ENCODE peak calls at places on chromosome 10, in ten cellular contexts. J, R, D, C, A, B, P, Q, G and M are unnamed samples.

GRCh38 chr10:63722537-63722936 is 201.3 kb downstream of the REEP3 start:
- DNase-seq in J (peak), R (peak), D (peak), C (no peak), A (peak), B (no peak), P (no peak), Q (no peak), G (no peak), M (no peak)

GRCh38 chr10:104434601-104435000 is 81.0 kb downstream of the CFAP58 start:
- DNase-seq in J (peak), R (no peak), D (no peak), C (no peak), A (no peak), B (no peak), P (no peak), Q (no peak), G (no peak), M (no peak)

GRCh38 chr10:69232252-69232651 is 12.1 kb downstream of the HKDC1 start:
- DNase-seq in J (peak), R (no peak), D (no peak), C (peak), A (peak), B (peak), P (no peak), Q (no peak), G (no peak), M (peak)

GRCh38 chr10:22618081-22618785 is 96.1 kb downstream of the PIP4K2A start:
- DNase-seq in J (peak), R (no peak), D (no peak), C (peak), A (no peak), B (peak), P (no peak), Q (peak), G (no peak), M (peak)

GRCh38 chr10:4198216-4198615 is 413.2 kb upstream of the KLF6 start:
- DNase-seq in J (no peak), R (no peak), D (no peak), C (no peak), A (no peak), B (no peak), P (no peak), Q (no peak), G (no peak), M (no peak)

GRCh38 chr10:22894714-22895113 is 33.1 kb upstream of the ARMC3 start:
- DNase-seq in J (no peak), R (no peak), D (no peak), C (no peak), A (no peak), B (no peak), P (no peak), Q (no peak), G (peak), M (peak)

GRCh38 chr10:5595095-5595494 is 70.3 kb downstream of the CALML3 start:
- DNase-seq in J (no peak), R (no peak), D (no peak), C (no peak), A (no peak), B (no peak), P (no peak), Q (no peak), G (no peak), M (no peak)

GRCh38 chr10:17872191-17873091 is 63.3 kb downstream of the MRC1 start:
- DNase-seq in J (peak), R (no peak), D (no peak), C (peak), A (peak), B (peak), P (no peak), Q (no peak), G (no peak), M (peak)

GRCh38 chr10:49594594-49594993 is 15.5 kb upstream of the SLC18A3 start:
- DNase-seq in J (peak), R (no peak), D (peak), C (peak), A (peak), B (peak), P (peak), Q (peak), G (no peak), M (peak)

GRCh38 chr10:77671594-77672252 is 34.1 kb upstream of the KCNMA1 start:
- DNase-seq in J (no peak), R (no peak), D (no peak), C (no peak), A (no peak), B (no peak), P (no peak), Q (no peak), G (no peak), M (no peak)

GRCh38 chr10:11934262-11934661 is 108.3 kb downstream of the UPF2 start:
- DNase-seq in J (no peak), R (no peak), D (no peak), C (no peak), A (peak), B (no peak), P (no peak), Q (peak), G (no peak), M (no peak)

GRCh38 chr10:99427566-99428150 is 2.8 kb downstream of the GOT1 start:
- DNase-seq in J (no peak), R (no peak), D (no peak), C (no peak), A (no peak), B (no peak), P (no peak), Q (no peak), G (no peak), M (no peak)

GRCh38 chr10:89373916-89374711 is 3.7 kb upstream of the IFIT1B start:
- DNase-seq in J (peak), R (peak), D (peak), C (no peak), A (peak), B (peak), P (peak), Q (peak), G (peak), M (peak)

GRCh38 chr10:43249151-43249961 is 17.5 kb downstream of the RASGEF1A start:
- DNase-seq in J (no peak), R (peak), D (no peak), C (no peak), A (no peak), B (no peak), P (no peak), Q (no peak), G (no peak), M (no peak)

GRCh38 chr10:51886438-51887068 is 187.2 kb upstream of the CSTF2T start:
- DNase-seq in J (peak), R (no peak), D (no peak), C (no peak), A (peak), B (no peak), P (no peak), Q (no peak), G (no peak), M (peak)

GRCh38 chr10:110686941-110687340 is 42.8 kb downstream of the RBM20 start:
- DNase-seq in J (peak), R (no peak), D (no peak), C (no peak), A (no peak), B (no peak), P (no peak), Q (no peak), G (no peak), M (no peak)

GRCh38 chr10:35352097-35352496 is 15.8 kb downstream of the CCNY start:
- DNase-seq in J (no peak), R (no peak), D (no peak), C (no peak), A (no peak), B (no peak), P (no peak), Q (no peak), G (no peak), M (no peak)

GRCh38 chr10:103554488-103555320 is 61.2 kb downstream of the NEURL1 start:
- DNase-seq in J (peak), R (peak), D (peak), C (no peak), A (peak), B (peak), P (no peak), Q (peak), G (no peak), M (peak)

GRCh38 chr10:10361486-10361885 is 656.2 kb upstream of the CELF2 start:
- DNase-seq in J (no peak), R (no peak), D (no peak), C (no peak), A (no peak), B (no peak), P (no peak), Q (no peak), G (no peak), M (no peak)

GRCh38 chr10:17906002-17906401 is 45.7 kb upstream of the SLC39A12 start:
- DNase-seq in J (no peak), R (no peak), D (no peak), C (no peak), A (no peak), B (no peak), P (no peak), Q (no peak), G (no peak), M (no peak)

GRCh38 chr10:24446739-24447138 is 237.8 kb downstream of the KIAA1217 start:
- DNase-seq in J (peak), R (no peak), D (no peak), C (no peak), A (peak), B (no peak), P (no peak), Q (no peak), G (peak), M (peak)

GRCh38 chr10:11285171-11285570 is 267.5 kb downstream of the CELF2 start:
- DNase-seq in J (no peak), R (no peak), D (no peak), C (no peak), A (no peak), B (peak), P (no peak), Q (no peak), G (no peak), M (peak)

GRCh38 chr10:93875032-93875358 is 18.8 kb upstream of the SLC35G1 start:
- DNase-seq in J (peak), R (no peak), D (no peak), C (no peak), A (peak), B (no peak), P (no peak), Q (no peak), G (no peak), M (no peak)

GRCh38 chr10:58936364-58936763 is 240.1 kb upstream of the PHYHIPL start:
- DNase-seq in J (no peak), R (no peak), D (no peak), C (no peak), A (no peak), B (no peak), P (no peak), Q (no peak), G (no peak), M (no peak)

GRCh38 chr10:129605986-129606518 is 139.0 kb downstream of the MGMT start:
- DNase-seq in J (no peak), R (no peak), D (no peak), C (no peak), A (no peak), B (no peak), P (no peak), Q (no peak), G (no peak), M (no peak)

GRCh38 chr10:72688208-72688651 is 3.7 kb upstream of the MCU start:
- DNase-seq in J (peak), R (no peak), D (no peak), C (no peak), A (peak), B (peak), P (peak), Q (no peak), G (peak), M (peak)

GRCh38 chr10:43050011-43050410 is 26.9 kb upstream of the RET start:
- DNase-seq in J (no peak), R (no peak), D (no peak), C (no peak), A (no peak), B (no peak), P (no peak), Q (no peak), G (no peak), M (no peak)

GRCh38 chr10:11894381-11895107 is 71.4 kb downstream of the PROSER2 start:
- DNase-seq in J (no peak), R (no peak), D (no peak), C (no peak), A (no peak), B (no peak), P (no peak), Q (no peak), G (no peak), M (no peak)

GRCh38 chr10:132931258-132931657 is 11.1 kb downstream of the CFAP46 start:
- DNase-seq in J (peak), R (no peak), D (no peak), C (no peak), A (no peak), B (no peak), P (no peak), Q (no peak), G (no peak), M (no peak)

GRCh38 chr10:7464703-7465102 is 53.9 kb upstream of the SFMBT2 start:
- DNase-seq in J (no peak), R (no peak), D (no peak), C (no peak), A (peak), B (no peak), P (no peak), Q (peak), G (no peak), M (no peak)

GRCh38 chr10:93471110-93471651 is 11.0 kb downstream of the MYOF start:
- DNase-seq in J (peak), R (no peak), D (peak), C (peak), A (peak), B (peak), P (no peak), Q (peak), G (peak), M (peak)

GRCh38 chr10:99560277-99561126 is 27.8 kb downstream of the NKX2-3 start:
- DNase-seq in J (peak), R (no peak), D (peak), C (peak), A (peak), B (peak), P (peak), Q (peak), G (no peak), M (peak)

GRCh38 chr10:71982269-71983178 is 18.3 kb downstream of the CHST3 start:
- DNase-seq in J (no peak), R (no peak), D (no peak), C (no peak), A (no peak), B (no peak), P (no peak), Q (no peak), G (no peak), M (no peak)

GRCh38 chr10:37314350-37314749 is 189.0 kb downstream of the ANKRD30A start:
- DNase-seq in J (no peak), R (no peak), D (no peak), C (no peak), A (no peak), B (no peak), P (no peak), Q (no peak), G (no peak), M (no peak)

GRCh38 chr10:790821-791551 is 101.5 kb upstream of the DIP2C start:
- DNase-seq in J (no peak), R (peak), D (no peak), C (no peak), A (no peak), B (no peak), P (no peak), Q (peak), G (no peak), M (no peak)

GRCh38 chr10:132689721-132690360 is 96.1 kb downstream of the NKX6-2 start:
- DNase-seq in J (no peak), R (peak), D (no peak), C (no peak), A (no peak), B (no peak), P (no peak), Q (no peak), G (no peak), M (no peak)

GRCh38 chr10:63331586-63331985 is 134.2 kb downstream of the JMJD1C start:
- DNase-seq in J (no peak), R (no peak), D (no peak), C (no peak), A (peak), B (no peak), P (no peak), Q (no peak), G (no peak), M (no peak)

GRCh38 chr10:50367732-50368131 is 116.4 kb upstream of the ASAH2 start:
- DNase-seq in J (peak), R (no peak), D (no peak), C (peak), A (peak), B (peak), P (no peak), Q (no peak), G (no peak), M (peak)

DNA sequence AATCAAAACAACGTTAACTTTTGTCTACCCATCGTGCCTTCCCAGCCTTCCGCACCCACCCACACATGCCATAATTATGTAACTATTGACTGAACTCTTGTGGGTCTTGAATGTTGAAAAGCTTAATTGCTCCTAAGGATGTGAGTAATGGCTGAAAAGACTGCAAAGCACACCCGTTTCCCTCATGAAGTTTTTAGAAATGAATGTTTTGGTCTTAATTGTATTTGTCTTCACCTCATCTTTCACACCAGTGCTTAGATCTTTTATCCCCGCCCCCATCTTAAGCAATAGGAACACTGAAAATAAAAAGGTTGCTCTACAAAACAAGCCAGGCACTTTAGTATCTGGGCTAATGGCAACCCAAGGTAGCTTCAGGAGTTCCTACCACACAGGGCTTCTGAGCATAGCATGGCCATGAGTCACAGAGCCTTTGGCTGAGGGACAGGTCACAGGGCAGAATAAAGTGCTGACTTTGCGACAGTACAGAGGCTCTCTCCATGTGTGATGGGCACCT is 690.5 kb downstream of the PARD3 start:
- DNase-seq in J (peak), R (no peak), D (no peak), C (peak), A (peak), B (peak), P (peak), Q (peak), G (peak), M (peak)
- H3K4me3 ChIP-seq in J (no peak), R (no peak), D (no peak), C (peak), A (no peak), B (no peak), P (no peak), Q (no peak), G (no peak), M (no peak)

GRCh38 chr10:61592581-61592980 is 70.1 kb upstream of the CABCOCO1 start:
- DNase-seq in J (no peak), R (no peak), D (no peak), C (peak), A (peak), B (peak), P (no peak), Q (peak), G (no peak), M (no peak)
- TF ChIP-seq CTCF in J (no peak), R (no peak), D (no peak), C (peak), A (peak), B (no peak), P (no peak), Q (peak), G (peak), M (peak)

GRCh38 chr10:30818854-30819253 is 189.3 kb upstream of the LYZL2 start:
- DNase-seq in J (no peak), R (peak), D (no peak), C (no peak), A (no peak), B (no peak), P (no peak), Q (no peak), G (no peak), M (peak)
- H3K4me3 ChIP-seq in J (no peak), R (peak), D (no peak), C (no peak), A (no peak), B (no peak), P (no peak), Q (no peak), G (no peak), M (peak)

GRCh38 chr10:121607310-121608055 is 9.2 kb upstream of the FGFR2 start:
- DNase-seq in J (no peak), R (no peak), D (no peak), C (no peak), A (no peak), B (no peak), P (no peak), Q (no peak), G (no peak), M (no peak)

GRCh38 chr10:121611431-121612159 is 13.4 kb upstream of the FGFR2 start:
- DNase-seq in J (no peak), R (no peak), D (no peak), C (no peak), A (no peak), B (no peak), P (no peak), Q (no peak), G (no peak), M (no peak)

GRCh38 chr10:121609426-121610380 is 11.5 kb upstream of the FGFR2 start:
- DNase-seq in J (no peak), R (no peak), D (no peak), C (no peak), A (no peak), B (no peak), P (no peak), Q (no peak), G (no peak), M (no peak)

GRCh38 chr10:121610798-121611325 is 12.6 kb upstream of the FGFR2 start:
- DNase-seq in J (no peak), R (no peak), D (no peak), C (no peak), A (peak), B (no peak), P (no peak), Q (no peak), G (no peak), M (no peak)

DNA sequence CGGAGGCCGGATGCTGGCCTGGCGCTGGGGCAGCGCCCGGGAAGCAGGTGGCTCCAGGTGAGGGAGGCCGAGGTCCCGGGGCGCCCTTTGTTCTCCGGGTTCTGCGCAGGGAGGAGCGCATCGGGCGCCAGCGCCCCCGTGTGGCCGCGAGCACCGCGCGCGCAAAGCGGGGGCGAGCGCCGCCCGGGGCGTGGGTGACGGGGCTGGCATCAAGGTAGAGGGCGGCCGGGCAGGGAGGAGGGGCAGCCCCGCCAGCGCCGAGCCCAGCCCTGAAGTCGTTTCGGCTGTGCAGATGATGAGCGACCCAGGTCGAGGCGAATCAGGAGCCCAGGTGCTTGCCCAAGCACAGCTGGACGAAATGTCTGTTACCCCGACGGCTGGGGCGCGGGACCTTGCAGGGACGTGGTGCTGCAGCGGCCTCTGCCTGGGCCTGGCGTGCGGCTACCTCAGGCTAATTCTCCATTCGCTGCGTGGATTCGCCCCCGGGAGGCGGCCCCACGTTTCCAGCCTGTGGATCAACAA is 10.5 kb upstream of the FGFR2 start:
- DNase-seq in J (no peak), R (no peak), D (no peak), C (peak), A (no peak), B (peak), P (peak), Q (peak), G (no peak), M (no peak)
- TF ChIP-seq CTCF in J (peak), R (peak), D (peak), C (peak), A (no peak), B (peak), P (peak), Q (peak), G (peak), M (peak)

GRCh38 chr10:15208221-15208620 is 39.7 kb upstream of the NMT2 start:
- DNase-seq in J (no peak), R (no peak), D (no peak), C (no peak), A (no peak), B (no peak), P (no peak), Q (no peak), G (no peak), M (no peak)
- H3K4me3 ChIP-seq in J (no peak), R (no peak), D (no peak), C (no peak), A (no peak), B (no peak), P (no peak), Q (no peak), G (no peak), M (no peak)

GRCh38 chr10:114821915-114822770 is 563 bp downstream of the FHIP2A start:
- DNase-seq in J (peak), R (peak), D (peak), C (no peak), A (peak), B (peak), P (peak), Q (peak), G (no peak), M (no peak)
- TF ChIP-seq CTCF in J (no peak), R (peak), D (no peak), C (no peak), A (no peak), B (no peak), P (no peak), Q (no peak), G (no peak), M (no peak)